ENCODE peak calls at places on chromosome X, in eight cellular contexts. D is osteocyte, B is fibroblast of pulmonary artery, C is NCI-H748 treated with DMSO at 0.1 percent for 48 hours, X is A172, E is GM13977, P is foreskin fibroblast, R is H9. W is an unnamed sample.

GRCh38 chrX:69146739-69147138 is 18.5 kb downstream of the PJA1 start:
- DNase-seq in C (no peak), X (no peak), P (no peak), R (no peak), B (no peak), D (no peak), E (no peak), W (no peak)

GRCh38 chrX:101231080-101231479 is 11.5 kb downstream of the DRP2 start:
- DNase-seq in P (no peak), D (no peak), E (no peak), C (no peak), B (no peak), X (no peak), R (no peak), W (no peak)

GRCh38 chrX:103883533-103883932 is 51.5 kb upstream of the RAB9B start:
- DNase-seq in X (no peak), C (no peak), P (no peak), B (peak), R (no peak), D (no peak), E (no peak), W (no peak)

GRCh38 chrX:48083212-48083611 is 11.8 kb upstream of the ZNF630 start:
- DNase-seq in E (peak), R (peak), D (no peak), P (peak), B (peak), C (peak), X (peak), W (peak)

GRCh38 chrX:85244411-85245210 is 820 bp downstream of the ZNF711 start:
- DNase-seq in P (no peak), E (peak), D (no peak), C (peak), R (no peak), B (peak), X (no peak), W (peak)

GRCh38 chrX:120290107-120290506 is 21.2 kb downstream of the TMEM255A start:
- DNase-seq in E (no peak), C (no peak), P (no peak), R (no peak), B (no peak), X (no peak), D (no peak), W (no peak)

GRCh38 chrX:9148626-9149385 is 114.9 kb upstream of the FAM9B start:
- DNase-seq in C (no peak), D (no peak), R (peak), X (peak), B (peak), E (no peak), P (peak), W (peak)

GRCh38 chrX:12315526-12315925 is 177.3 kb downstream of the FRMPD4 start:
- DNase-seq in R (no peak), C (no peak), E (no peak), D (no peak), P (no peak), X (no peak), B (no peak), W (no peak)

GRCh38 chrX:38215141-38215540 is 5.5 kb downstream of the SRPX start:
- DNase-seq in R (no peak), X (peak), C (no peak), D (no peak), E (no peak), P (peak), B (peak), W (peak)

GRCh38 chrX:144616317-144616716 is 631.0 kb upstream of the SPANXN1 start:
- DNase-seq in X (peak), C (no peak), E (no peak), B (no peak), P (no peak), D (no peak), R (no peak), W (peak)

GRCh38 chrX:71540801-71541545 is 8.1 kb downstream of the OGT start:
- DNase-seq in P (no peak), D (no peak), C (no peak), R (no peak), B (no peak), X (no peak), E (no peak), W (no peak)

GRCh38 chrX:3345281-3346081 is 971 bp downstream of the MXRA5 start:
- DNase-seq in B (peak), X (peak), D (peak), P (no peak), E (no peak), C (no peak), R (peak), W (no peak)

GRCh38 chrX:153867139-153867538 is 18.8 kb downstream of the L1CAM start:
- DNase-seq in X (no peak), D (no peak), P (no peak), C (no peak), E (no peak), B (no peak), R (no peak), W (no peak)

GRCh38 chrX:100880368-100880767 is 6.2 kb upstream of the NOX1 start:
- DNase-seq in X (no peak), C (peak), E (no peak), P (no peak), R (no peak), B (no peak), D (no peak), W (no peak)

GRCh38 chrX:43940811-43941210 is 32.4 kb downstream of the NDP start:
- DNase-seq in X (peak), E (no peak), D (no peak), R (peak), C (peak), B (peak), P (peak), W (peak)

W was measured in H4.